ENCODE peak calls at places on chromosomes 16 and 17, in five cellular contexts. G is sigmoid colon, X is stomach, J is ovary, R is A549. Q is an unnamed sample. For H3K4me1, the result is how much of the 10 kb centered on the place peaks cover.

GRCh38 chr16:22139732-22140131 is 22.6 kb upstream of the SDR42E2 start:
- DNase-seq in G (no peak), X (no peak), J (no peak), R (no peak), Q (no peak)

GRCh38 chr16:27999687-28000086 is 63.8 kb downstream of the GSG1L start:
- DNase-seq in G (no peak), X (no peak), J (no peak), R (no peak), Q (no peak)

GRCh38 chr17:42387663-42388380 is 420 bp downstream of the STAT3 start:
- DNase-seq in G (peak), X (peak), J (peak), R (no peak), Q (peak)

GRCh38 chr17:42317256-42317966 is 29.1 kb downstream of the STAT5A start:
- DNase-seq in G (no peak), X (no peak), J (no peak), R (no peak), Q (no peak)

GRCh38 chr16:83995756-83996155 is 27.7 kb downstream of the NECAB2 start:
- DNase-seq in G (no peak), X (peak), J (no peak), R (no peak), Q (peak)

GRCh38 chr16:84465154-84465553 is 39.3 kb downstream of the MEAK7 start:
- DNase-seq in G (peak), X (peak), J (no peak), R (no peak), Q (no peak)

GRCh38 chr16:2770057-2770780 is 6.9 kb downstream of the ELOB start:
- DNase-seq in G (no peak), X (no peak), J (no peak), R (peak), Q (no peak)

GRCh38 chr16:25063865-25064264 is 47.7 kb upstream of the LCMT1 start:
- DNase-seq in G (no peak), X (no peak), J (no peak), R (no peak), Q (no peak)

GRCh38 chr16:17453365-17454122 is 17.2 kb downstream of the XYLT1 start:
- DNase-seq in G (no peak), X (no peak), J (no peak), R (no peak), Q (no peak)

GRCh38 chr17:17507465-17508011 is 11.3 kb upstream of the RASD1 start:
- DNase-seq in G (no peak), X (no peak), J (no peak), R (no peak), Q (no peak)

GRCh38 chr17:3914319-3914685 is 2.0 kb downstream of the P2RX1 start:
- DNase-seq in G (no peak), X (peak), J (no peak), R (no peak), Q (peak)

GRCh38 chr16:16013812-16014211 is 64.4 kb downstream of the ABCC1 start:
- DNase-seq in G (no peak), X (no peak), J (no peak), R (no peak), Q (no peak)

GRCh38 chr17:39661044-39661406 is 4.1 kb upstream of the TCAP start:
- DNase-seq in G (no peak), X (no peak), J (no peak), R (no peak), Q (no peak)

GRCh38 chr17:2262146-2262587 is 41.4 kb downstream of the SMG6 start:
- DNase-seq in G (no peak), X (no peak), J (no peak), R (peak), Q (no peak)

GRCh38 chr17:28475151-28475900 is 1.9 kb downstream of the SLC13A2 start:
- DNase-seq in G (peak), X (no peak), J (no peak), R (peak), Q (no peak)

GRCh38 chr17:59643159-59643857 is 23.6 kb downstream of the CLTC start:
- DNase-seq in G (no peak), X (no peak), J (no peak), R (no peak), Q (no peak)

GRCh38 chr17:38507436-38507835 is 79.2 kb downstream of the ARHGAP23 start:
- DNase-seq in G (no peak), X (no peak), J (no peak), R (no peak), Q (no peak)

GRCh38 chr17:9465216-9465921 is 110.3 kb downstream of the STX8 start:
- DNase-seq in G (no peak), X (no peak), J (no peak), R (no peak), Q (no peak)

DNA sequence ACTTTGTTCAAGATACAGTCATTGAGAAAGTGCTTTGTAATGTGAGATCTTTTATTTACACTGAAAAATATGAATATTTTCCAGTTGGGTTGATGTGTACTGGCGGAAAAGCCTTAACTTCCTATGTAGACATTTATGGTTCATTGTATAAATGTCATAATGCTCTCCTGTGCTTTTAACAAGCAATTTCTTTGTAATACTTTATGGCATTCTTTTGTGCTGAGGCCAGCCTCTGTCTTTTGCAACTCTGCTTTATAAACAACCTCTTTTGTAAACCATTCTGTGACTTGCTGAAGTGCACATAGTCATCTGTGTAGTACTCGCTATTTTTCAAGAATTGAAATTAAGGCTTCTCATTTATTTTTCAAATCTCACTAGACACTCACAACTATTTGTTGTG is 291.2 kb downstream of the CDH11 start:
- DNase-seq in G (no peak), X (no peak), J (no peak), R (no peak), Q (no peak)
- TF ChIP-seq EP300 in G (no peak), X (no peak), J (no peak), R (no peak), Q (no peak)

DNA sequence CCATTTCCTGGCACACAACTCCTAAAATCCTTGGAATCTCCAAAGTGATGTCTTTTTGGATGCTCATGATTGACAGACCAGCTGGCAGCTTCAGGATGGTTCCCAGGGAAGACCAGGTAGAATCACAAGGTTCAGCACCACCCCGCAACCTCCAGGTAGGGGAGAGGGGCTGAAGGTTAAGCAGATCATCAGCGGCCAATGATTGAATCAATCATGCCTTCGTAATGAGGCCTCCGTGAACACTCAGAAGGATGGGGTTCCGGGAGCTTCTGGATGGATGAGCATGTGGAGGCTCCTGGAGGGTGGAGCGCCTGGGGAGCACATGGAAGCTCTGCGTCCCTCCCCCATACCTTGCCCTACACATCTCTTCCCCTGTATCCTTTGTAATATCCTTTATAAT is 185.9 kb downstream of the SEC14L1 start:
- DNase-seq in G (peak), X (peak), J (no peak), R (no peak), Q (no peak)
- H3K4me1 ChIP-seq in G (under half), X (half or more), J (under half), R (half or more), Q (half or more)

DNA sequence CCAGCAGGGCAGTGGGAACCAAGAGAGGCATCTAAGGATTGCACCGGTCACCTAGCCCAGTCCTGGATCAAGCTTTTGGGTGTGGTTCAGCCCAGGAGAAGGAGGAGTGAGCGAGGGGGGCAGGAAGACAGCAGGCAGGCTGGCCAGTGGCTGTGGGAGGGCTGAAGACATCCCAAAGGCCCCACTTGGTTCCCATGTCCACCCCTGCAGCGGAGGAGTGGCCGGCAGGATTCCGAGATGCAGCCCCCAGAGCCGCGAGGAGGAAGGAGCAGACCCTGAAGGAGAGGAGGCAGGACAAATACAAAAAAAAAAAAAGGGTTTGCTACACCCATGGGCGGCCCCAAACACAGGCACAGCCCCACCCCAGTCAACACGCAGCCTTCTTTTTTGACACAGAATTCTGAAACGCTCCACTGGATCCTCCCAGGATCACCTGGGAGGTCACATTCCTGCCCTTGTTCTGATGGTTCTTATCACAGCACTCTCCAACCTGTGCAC is 1.1 kb upstream of the SLC47A2 start:
- DNase-seq in G (no peak), X (no peak), J (no peak), R (no peak), Q (no peak)
- TF ChIP-seq EP300 in G (no peak), X (no peak), J (no peak), R (no peak), Q (no peak)

DNA sequence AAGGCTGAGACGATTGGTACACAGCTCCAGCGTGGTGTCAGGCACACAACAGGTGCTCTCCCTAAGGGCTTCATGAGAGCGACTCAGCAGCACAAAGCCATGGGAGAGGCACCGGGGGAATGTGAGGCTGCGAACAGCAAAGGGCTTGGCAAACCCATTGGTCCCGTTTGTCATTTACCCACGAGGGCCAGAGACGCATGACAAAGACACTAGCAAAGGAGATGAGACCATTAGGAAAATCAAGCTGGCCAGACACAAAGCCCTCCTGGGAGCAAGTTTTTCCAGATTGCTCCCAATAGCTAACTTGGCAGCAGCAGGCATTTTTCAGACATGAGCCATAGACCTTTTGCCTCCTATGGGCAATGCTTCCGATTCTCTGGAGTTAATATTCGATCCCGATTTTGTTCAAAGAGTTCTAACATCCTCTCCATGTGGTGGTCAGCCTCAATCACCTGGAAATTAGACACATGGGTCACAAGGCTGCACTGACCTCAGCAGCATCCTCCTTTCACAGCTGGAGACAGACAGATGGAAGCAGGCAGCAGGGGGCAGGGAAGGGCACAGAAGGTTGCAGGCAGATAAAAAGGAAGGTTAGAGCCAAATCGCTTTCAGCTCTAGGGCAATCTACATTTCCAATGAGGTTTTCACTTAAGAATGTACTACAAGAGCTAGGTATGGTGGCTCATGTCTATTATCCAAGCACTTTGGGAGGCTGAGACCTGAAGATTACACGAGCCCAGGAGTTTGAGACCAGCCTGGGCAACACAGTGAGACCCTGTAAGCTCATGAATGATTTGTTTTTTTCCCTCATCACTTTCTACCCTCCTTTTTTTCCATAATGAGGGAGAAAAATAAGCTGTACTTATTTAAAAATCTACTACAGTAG is 38.1 kb downstream of the TK2 start:
- DNase-seq in G (peak), X (peak), J (peak), R (peak), Q (no peak)
- H3K4me1 ChIP-seq in G (under half), X (half or more), J (under half), R (half or more), Q (under half)

GRCh38 chr16:14128097-14128496 is 57.0 kb downstream of the MRTFB start:
- DNase-seq in G (no peak), X (no peak), J (no peak), R (no peak), Q (no peak)
- TF ChIP-seq EP300 in G (no peak), X (no peak), J (no peak), R (no peak), Q (no peak)

DNA sequence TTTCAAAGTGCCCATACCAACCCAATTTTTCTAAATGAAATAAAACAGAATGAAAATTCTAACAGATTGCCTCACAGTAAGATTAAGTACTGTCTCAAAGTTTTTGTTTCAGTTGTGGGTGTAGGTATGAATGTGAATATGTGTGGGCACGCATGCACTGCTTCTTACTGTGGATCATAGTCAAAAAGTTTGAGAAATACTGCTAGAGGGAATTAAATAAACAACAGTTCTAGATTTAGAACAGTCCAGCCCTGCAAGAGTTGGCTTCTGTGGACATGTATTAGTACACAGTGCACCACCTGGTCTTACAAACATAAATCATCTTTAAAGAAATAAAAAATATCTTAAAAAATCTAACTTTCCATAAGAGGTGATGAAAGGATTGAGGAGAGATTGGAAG is 8.4 kb downstream of the ZNF652 start:
- DNase-seq in G (no peak), X (no peak), J (no peak), R (no peak), Q (no peak)
- H3K4me1 ChIP-seq in G (under half), X (half or more), J (under half), R (under half), Q (under half)